ENCODE peak calls at places on chromosomes 12 and 14, in four cellular contexts. Z, Q, U and W are unnamed samples.

GRCh38 chr14:95314609-95315008 is 5.1 kb downstream of the CLMN start:
- DNase-seq in Z (no peak), Q (no peak), U (no peak), W (no peak)

GRCh38 chr14:101068293-101068957 is 164.9 kb upstream of the RTL1 start:
- DNase-seq in Z (no peak), Q (no peak), U (no peak), W (no peak)

GRCh38 chr14:67883717-67884116 is 64.1 kb downstream of the RAD51B start:
- DNase-seq in Z (peak; percentile 44), Q (peak; percentile 28), U (no peak), W (no peak)

GRCh38 chr12:16112626-16113560 is 164.6 kb downstream of the SLC15A5 start:
- DNase-seq in Z (no peak), Q (no peak), U (peak; percentile 0), W (no peak)

GRCh38 chr12:131428086-131428685 is 282.7 kb upstream of the SFSWAP start:
- DNase-seq in Z (no peak), Q (no peak), U (no peak), W (no peak)

GRCh38 chr14:21244546-21244945 is 24.7 kb downstream of the HNRNPC start:
- DNase-seq in Z (no peak), Q (no peak), U (no peak), W (no peak)

GRCh38 chr14:102140027-102140749 is 491 bp downstream of the WDR20 start:
- DNase-seq in Z (peak; percentile 33), Q (no peak), U (no peak), W (no peak)

GRCh38 chr12:9349888-9350885 is 142.0 kb upstream of the PZP start:
- DNase-seq in Z (no peak), Q (no peak), U (no peak), W (no peak)

GRCh38 chr12:59401862-59402261 is 194.0 kb upstream of the SLC16A7 start:
- DNase-seq in Z (no peak), Q (no peak), U (no peak), W (no peak)

GRCh38 chr12:44972746-44973421 is 78.0 kb downstream of the DBX2 start:
- DNase-seq in Z (peak; percentile 5), Q (no peak), U (peak; percentile 30), W (no peak)

GRCh38 chr12:75812341-75813018 is 219.1 kb downstream of the PHLDA1 start:
- DNase-seq in Z (no peak), Q (peak; percentile 88), U (no peak), W (no peak)

GRCh38 chr12:46944104-46944503 is 118.3 kb upstream of the SLC38A4 start:
- DNase-seq in Z (peak; percentile 37), Q (peak; percentile 82), U (peak; percentile 12), W (no peak)

GRCh38 chr14:76710093-76711010 is 50.9 kb upstream of the VASH1 start:
- DNase-seq in Z (peak; percentile 63), Q (peak; percentile 59), U (peak; percentile 59), W (no peak)

GRCh38 chr14:93173943-93174395 is 10.7 kb downstream of the MOAP1 start:
- DNase-seq in Z (no peak), Q (peak; percentile 22), U (peak; percentile 75), W (no peak)

GRCh38 chr14:31109257-31109656 is 83.1 kb upstream of the STRN3 start:
- DNase-seq in Z (no peak), Q (no peak), U (no peak), W (no peak)

GRCh38 chr14:91681893-91682563 is 49.9 kb downstream of the CATSPERB start:
- DNase-seq in Z (no peak), Q (no peak), U (no peak), W (no peak)

GRCh38 chr12:124797321-124797720 is 66.3 kb downstream of the SCARB1 start:
- DNase-seq in Z (no peak), Q (no peak), U (no peak), W (no peak)

GRCh38 chr12:118052324-118053070 is 8.5 kb downstream of the WSB2 start:
- DNase-seq in Z (peak; percentile 96), Q (peak; percentile 95), U (no peak), W (peak; percentile 93)

GRCh38 chr12:915090-915489 is 34.4 kb downstream of the RAD52 start:
- DNase-seq in Z (peak; percentile 51), Q (no peak), U (no peak), W (no peak)

GRCh38 chr14:63504628-63505027 is 38.5 kb downstream of the PPP2R5E start:
- DNase-seq in Z (no peak), Q (peak; percentile 20), U (no peak), W (peak; percentile 19)

GRCh38 chr12:111758120-111758561 is 8.6 kb upstream of the ALDH2 start:
- DNase-seq in Z (no peak), Q (no peak), U (no peak), W (no peak)

GRCh38 chr12:75289678-75290200 is 40.4 kb downstream of the CAPS2 start:
- DNase-seq in Z (peak; percentile 22), Q (peak; percentile 31), U (no peak), W (no peak)

GRCh38 chr12:3365416-3366385 is 125.3 kb upstream of the PRMT8 start:
- DNase-seq in Z (no peak), Q (no peak), U (no peak), W (no peak)

GRCh38 chr14:21241218-21241819 is 27.9 kb downstream of the HNRNPC start:
- DNase-seq in Z (peak; percentile 37), Q (peak; percentile 38), U (no peak), W (no peak)

GRCh38 chr14:95516554-95517209 is at the start of gene SYNE3:
- DNase-seq in Z (no peak), Q (no peak), U (no peak), W (no peak)

GRCh38 chr14:99590746-99591555 is 13.1 kb downstream of the CCDC85C start:
- DNase-seq in Z (peak; percentile 85), Q (peak; percentile 74), U (no peak), W (no peak)
- H3K4me3 ChIP-seq in Z (no peak overlapping the region), Q (no peak overlapping the region), U (no peak overlapping the region), W (no peak overlapping the region)

DNA sequence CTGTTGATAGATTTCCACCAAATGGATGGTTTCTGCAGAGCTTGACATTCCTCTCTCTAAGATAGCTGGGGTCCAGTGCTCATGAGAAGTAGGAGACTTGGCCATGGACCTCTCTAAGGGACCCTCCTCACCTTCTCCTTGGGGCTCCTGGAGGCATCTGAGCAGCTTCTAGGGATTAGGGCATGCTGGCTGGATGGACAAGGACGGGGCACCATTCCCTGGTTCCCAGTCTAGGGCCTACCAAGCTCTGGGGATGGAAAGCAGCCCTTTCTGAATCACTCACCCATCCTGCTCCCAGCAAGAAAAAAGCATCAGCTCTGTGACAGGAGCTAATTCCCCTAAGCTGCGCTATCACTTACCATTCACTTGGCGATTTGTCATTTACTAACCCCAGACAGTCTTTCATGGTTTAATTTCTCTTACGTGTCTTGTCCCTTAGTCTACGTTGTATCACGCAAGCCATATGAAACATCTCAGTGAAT is 39.5 kb downstream of the VWF start:
- DNase-seq in Z (no peak), Q (no peak), U (no peak), W (no peak)
- H3K4me2 ChIP-seq in Z (peak overlapping the region; percentile 6), Q (no peak overlapping the region), U (no peak overlapping the region), W (peak overlapping the region; percentile 44)

DNA sequence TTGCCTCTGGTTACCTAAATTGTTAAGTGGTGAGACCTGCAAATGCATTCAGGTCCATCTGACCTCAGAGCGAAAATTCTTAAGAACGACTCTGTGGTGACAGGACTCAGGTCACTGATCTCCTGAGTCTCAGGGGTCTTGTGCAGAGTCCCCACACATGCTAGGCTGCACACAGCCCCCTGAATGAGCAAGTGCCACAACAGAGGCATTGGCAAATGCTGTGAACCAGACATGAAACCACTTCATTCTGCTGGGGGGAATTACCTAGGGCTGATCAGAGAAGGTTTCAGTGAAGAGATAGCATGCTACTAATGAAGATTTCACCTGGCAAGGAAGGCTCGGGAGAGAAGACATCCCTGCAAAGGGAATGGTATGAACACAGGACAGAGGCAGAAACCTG is 281.6 kb downstream of the ITPR2 start:
- DNase-seq in Z (no peak), Q (no peak), U (no peak), W (no peak)
- H3K9me1 ChIP-seq in Z (no peaks in the 10 kb centered on the region), Q (no peaks in the 10 kb centered on the region), U (no peaks in the 10 kb centered on the region), W (peaks cover 2% of the 10 kb centered on the region)

DNA sequence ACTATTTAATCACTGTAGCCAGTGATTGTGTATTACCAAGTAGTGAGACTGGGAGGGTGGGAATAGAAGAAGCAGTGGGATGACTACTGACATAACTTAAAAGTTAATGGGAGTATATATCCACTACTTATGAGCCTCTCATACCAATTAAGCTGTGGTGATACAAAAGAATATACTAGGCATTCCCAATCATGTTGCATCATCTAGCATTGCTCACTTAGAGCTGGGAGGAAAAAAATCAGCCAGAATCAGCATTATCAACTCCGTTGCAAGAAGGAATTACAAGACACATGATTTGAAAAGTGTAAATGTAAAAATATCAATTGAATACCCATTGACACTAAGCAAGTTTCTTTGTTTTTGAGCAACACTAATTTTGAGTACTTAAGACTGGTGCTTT is 745 bp upstream of the PPP1R36 start:
- DNase-seq in Z (no peak), Q (peak; percentile 12), U (no peak), W (no peak)
- H3K4me3 ChIP-seq in Z (no peak overlapping the region), Q (no peak overlapping the region), U (no peak overlapping the region), W (no peak overlapping the region)

GRCh38 chr12:92403210-92404175 is 257.8 kb upstream of the BTG1 start:
- DNase-seq in Z (no peak), Q (no peak), U (peak; percentile 95), W (no peak)
- H3K4me2 ChIP-seq in Z (no peak overlapping the region), Q (no peak overlapping the region), U (peak overlapping the region; percentile 44), W (no peak overlapping the region)

DNA sequence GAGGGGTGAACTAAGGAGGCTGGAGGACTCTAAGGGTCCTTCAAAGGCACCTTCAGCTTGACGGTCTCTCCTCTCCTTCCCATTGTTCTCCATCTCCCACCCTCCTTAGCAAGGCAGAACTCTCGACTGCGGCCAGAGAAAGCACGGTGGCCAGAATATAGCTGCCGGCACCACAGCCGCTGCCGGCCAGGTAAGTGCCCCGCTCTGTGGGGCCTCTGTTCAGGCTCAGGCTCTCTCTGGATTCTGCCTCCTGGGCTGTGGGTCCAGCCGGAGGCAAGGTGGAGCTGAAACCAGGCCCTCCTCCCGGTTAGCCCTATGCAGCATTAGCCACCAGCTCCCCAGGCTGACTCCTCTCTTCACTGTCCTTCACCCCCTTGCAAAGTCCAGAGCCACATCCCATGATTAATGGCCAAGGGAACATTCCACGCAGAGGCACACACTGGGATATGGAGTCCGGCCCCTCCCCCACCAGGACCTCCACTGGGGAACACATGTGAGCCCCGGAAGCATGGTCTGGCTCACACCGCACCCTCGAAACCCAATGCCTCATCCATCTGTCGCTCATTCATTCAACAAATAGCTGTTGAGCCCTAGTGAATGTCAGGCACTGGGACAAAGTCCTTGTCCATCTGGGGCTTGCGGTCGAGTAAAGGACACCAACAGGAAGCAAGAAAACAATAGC is 25.2 kb downstream of the LTBP2 start:
- DNase-seq in Z (no peak), Q (no peak), U (no peak), W (no peak)
- H3K9me1 ChIP-seq in Z (no peaks in the 10 kb centered on the region), Q (peaks cover 49% of the 10 kb centered on the region), U (no peaks in the 10 kb centered on the region), W (no peaks in the 10 kb centered on the region)